ENCODE peak calls at places on chromosomes 16 and 17, in four cellular contexts. T is NCI-H146; O is naive thymus-derived CD4-positive, alpha-beta T cell; R is IMR-90. P is an unnamed sample.

GRCh38 chr17:79066963-79067362 is 7.7 kb upstream of the ENGASE start:
- DNase-seq in T (no peak), O (no peak), R (no peak), P (no peak)

GRCh38 chr16:67304006-67304405 is 22.5 kb downstream of the KCTD19 start:
- DNase-seq in T (no peak), O (no peak), R (no peak), P (no peak)

GRCh38 chr16:88719267-88719932 is 13.1 kb downstream of the CTU2 start:
- DNase-seq in T (no peak), O (no peak), R (no peak), P (no peak)

GRCh38 chr16:70418274-70418992 is 20.5 kb downstream of the ST3GAL2 start:
- DNase-seq in T (no peak), O (no peak), R (no peak), P (no peak)

GRCh38 chr17:80836971-80837481 is 154.6 kb upstream of the CHMP6 start:
- DNase-seq in T (peak), O (no peak), R (no peak), P (no peak)

GRCh38 chr17:45050680-45051059 is 762 bp downstream of the DCAKD start:
- DNase-seq in T (peak), O (no peak), R (peak), P (no peak)

GRCh38 chr16:10103700-10104099 is 78.5 kb downstream of the GRIN2A start:
- DNase-seq in T (no peak), O (no peak), R (no peak), P (no peak)

GRCh38 chr17:18247613-18248001 is 10.9 kb downstream of the FLII start:
- DNase-seq in T (no peak), O (no peak), R (no peak), P (no peak)

GRCh38 chr16:72989203-72989991 is 58.5 kb downstream of the ZFHX3 start:
- DNase-seq in T (no peak), O (no peak), R (peak), P (no peak)

GRCh38 chr16:85381738-85382592 is 231.2 kb upstream of the GSE1 start:
- DNase-seq in T (no peak), O (no peak), R (peak), P (no peak)

P was measured in NCI-H345.